ENCODE peak calls at places on chromosomes 12 and 14, in four cellular contexts. P is mesothelial cell of epicardium, M is BE2C, O is GM10248. Y is an unnamed sample.

GRCh38 chr12:3150820-3151590 is 73.8 kb downstream of the TSPAN9 start:
- DNase-seq in O (no peak), M (no peak), P (peak; percentile 60), Y (no peak)

GRCh38 chr14:101035466-101036225 is 132.1 kb upstream of the RTL1 start:
- DNase-seq in O (no peak), P (no peak), M (peak; percentile 2), Y (no peak)

GRCh38 chr12:11568155-11568761 is 81.2 kb upstream of the ETV6 start:
- DNase-seq in O (no peak), M (no peak), P (no peak), Y (no peak)

GRCh38 chr12:11609045-11609444 is 40.4 kb upstream of the ETV6 start:
- DNase-seq in P (no peak), O (no peak), M (no peak), Y (no peak)

GRCh38 chr12:131867891-131868675 is 26.3 kb upstream of the ULK1 start:
- DNase-seq in M (peak; percentile 6), P (no peak), O (no peak), Y (no peak)

GRCh38 chr14:24634158-24634557 is at the start of gene GZMB:
- DNase-seq in P (no peak), O (no peak), M (no peak), Y (no peak)

GRCh38 chr14:26984318-26985177 is 386.7 kb upstream of the NOVA1 start:
- DNase-seq in M (peak; percentile 67), P (peak; percentile 55), O (no peak), Y (peak; percentile 77)

GRCh38 chr12:77190022-77190421 is 124.7 kb upstream of the E2F7 start:
- DNase-seq in O (no peak), M (no peak), P (no peak), Y (no peak)

GRCh38 chr14:60328588-60328987 is 79.6 kb downstream of the PPM1A start:
- DNase-seq in P (no peak), M (no peak), O (no peak), Y (peak; percentile 27)

GRCh38 chr12:117968826-117969659 is at the start of gene KSR2:
- DNase-seq in P (peak; percentile 87), M (peak; percentile 30), O (peak; percentile 82), Y (peak; percentile 92)

GRCh38 chr12:42735869-42736361 is 146.4 kb upstream of the PRICKLE1 start:
- DNase-seq in M (peak; percentile 79), O (no peak), P (no peak), Y (no peak)

GRCh38 chr12:98401427-98401826 is 114.0 kb upstream of the TMPO start:
- DNase-seq in M (peak; percentile 83), O (no peak), P (no peak), Y (peak; percentile 82)

GRCh38 chr12:26798013-26798412 is 35.0 kb downstream of the ITPR2 start:
- DNase-seq in P (no peak), O (peak; percentile 29), M (no peak), Y (no peak)

GRCh38 chr14:59417301-59417700 is 47.9 kb downstream of the GPR135 start:
- DNase-seq in P (no peak), O (no peak), M (no peak), Y (no peak)

GRCh38 chr12:70467476-70467875 is 101.4 kb downstream of the KCNMB4 start:
- DNase-seq in O (no peak), M (no peak), P (no peak), Y (no peak)

GRCh38 chr14:54343276-54344121 is 53.3 kb upstream of the CDKN3 start:
- DNase-seq in P (no peak), M (no peak), O (no peak), Y (no peak)

GRCh38 chr14:101962503-101962874 is 1.9 kb upstream of the DYNC1H1 start:
- DNase-seq in O (no peak), M (peak; percentile 96), P (peak; percentile 61), Y (peak; percentile 65)

GRCh38 chr12:102053062-102053349 is 8.8 kb downstream of the WASHC3 start:
- DNase-seq in O (no peak), P (no peak), M (no peak), Y (no peak)

GRCh38 chr12:88188180-88188579 is 46.1 kb downstream of the TMTC3 start:
- DNase-seq in P (no peak), M (no peak), O (no peak), Y (no peak)

GRCh38 chr12:92271341-92271740 is 125.7 kb upstream of the BTG1 start:
- DNase-seq in M (no peak), O (no peak), P (no peak), Y (no peak)

GRCh38 chr12:23428758-23429157 is 520.7 kb downstream of the SOX5 start:
- DNase-seq in O (no peak), P (no peak), M (no peak), Y (no peak)

GRCh38 chr14:85529803-85530574 is at the start of gene FLRT2:
- DNase-seq in O (no peak), M (no peak), P (no peak), Y (peak; percentile 52)

DNA sequence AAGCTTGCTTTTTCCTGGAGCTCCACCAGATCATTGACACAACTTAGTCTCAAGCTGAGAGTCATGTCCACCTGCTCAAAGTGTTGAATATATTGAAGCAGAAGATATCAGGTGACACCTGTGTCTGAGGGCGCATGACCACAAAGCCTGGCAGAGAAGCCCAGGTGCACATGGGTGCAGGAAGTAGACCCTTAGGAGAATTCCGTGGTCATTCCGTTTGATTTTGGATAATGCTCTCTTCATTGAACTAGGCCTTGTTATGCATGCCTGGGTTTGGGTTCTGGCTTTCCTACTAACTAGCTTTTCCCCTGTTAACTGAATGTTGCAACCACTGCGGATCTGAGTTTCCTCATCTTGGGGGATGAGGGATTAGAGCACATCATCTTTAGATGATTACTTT is 7.1 kb downstream of the ARHGDIB start:
- DNase-seq in M (no peak), O (no peak), P (no peak), Y (no peak)
- TF ChIP-seq CTCF in M (no peak), O (no peak), P (no peak), Y (no peak)

DNA sequence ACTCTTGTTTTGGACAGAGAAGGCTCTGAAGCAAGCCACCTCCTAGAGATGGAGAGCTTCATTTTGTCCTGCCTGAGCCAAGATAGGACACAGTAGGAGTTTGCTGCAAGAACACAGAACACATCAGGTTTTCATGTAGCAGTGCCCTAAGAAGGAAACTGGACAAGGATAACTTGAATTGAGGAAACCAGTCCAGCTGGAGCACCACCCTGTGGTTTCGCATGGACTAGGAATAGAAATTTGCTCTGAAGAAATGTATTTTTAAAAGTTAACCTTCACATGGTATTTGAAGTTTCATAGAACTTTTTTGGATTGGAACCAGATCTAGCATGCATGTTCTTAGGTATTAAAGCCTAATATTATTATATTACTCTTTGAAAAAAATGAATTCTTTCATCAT is 68.8 kb downstream of the RERG start:
- DNase-seq in M (no peak), O (no peak), P (no peak), Y (no peak)
- TF ChIP-seq CTCF in M (peak; percentile 55), O (no peak), P (no peak), Y (no peak)

DNA sequence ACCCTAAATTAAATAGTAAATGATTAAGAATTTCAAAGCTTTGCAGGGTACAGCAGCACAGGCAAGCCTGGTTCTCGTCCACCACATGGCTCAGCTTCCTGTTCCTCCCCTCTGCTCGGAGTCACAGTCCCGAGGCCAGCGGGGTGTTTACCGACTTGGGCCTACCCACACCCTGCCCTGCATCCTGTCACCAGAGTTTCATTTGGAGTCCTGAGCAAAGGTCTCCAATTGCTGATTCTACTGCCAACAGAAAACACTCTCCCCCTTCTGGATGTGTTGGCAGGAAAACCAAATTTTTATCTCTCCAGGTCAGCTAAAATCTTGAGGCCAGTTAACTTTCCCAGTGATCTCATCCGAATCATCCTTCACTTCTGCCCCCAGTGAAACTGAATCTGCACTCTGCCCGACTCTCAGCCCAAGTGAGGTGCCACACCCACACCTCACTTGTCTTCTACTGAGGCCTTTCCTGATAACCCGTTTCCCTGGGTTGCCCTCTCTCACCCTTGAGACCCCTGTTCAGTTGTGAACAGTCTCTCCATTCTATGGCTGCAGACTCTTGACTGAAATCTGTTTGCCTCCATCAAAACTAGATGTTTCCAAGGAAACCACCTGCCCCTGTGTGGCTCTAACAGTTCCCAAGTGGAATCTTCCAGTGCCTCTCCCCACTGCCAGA is 71.2 kb downstream of the VCPKMT start:
- DNase-seq in M (no peak), O (peak; percentile 65), P (no peak), Y (no peak)
- TF ChIP-seq CTCF in M (no peak), O (no peak), P (no peak), Y (no peak)

GRCh38 chr14:93160353-93160801 is 24.3 kb downstream of the MOAP1 start:
- DNase-seq in P (no peak), M (peak; percentile 46), O (no peak), Y (no peak)
- TF ChIP-seq CTCF in P (no peak), M (peak; percentile 68), O (peak; percentile 26), Y (no peak)

DNA sequence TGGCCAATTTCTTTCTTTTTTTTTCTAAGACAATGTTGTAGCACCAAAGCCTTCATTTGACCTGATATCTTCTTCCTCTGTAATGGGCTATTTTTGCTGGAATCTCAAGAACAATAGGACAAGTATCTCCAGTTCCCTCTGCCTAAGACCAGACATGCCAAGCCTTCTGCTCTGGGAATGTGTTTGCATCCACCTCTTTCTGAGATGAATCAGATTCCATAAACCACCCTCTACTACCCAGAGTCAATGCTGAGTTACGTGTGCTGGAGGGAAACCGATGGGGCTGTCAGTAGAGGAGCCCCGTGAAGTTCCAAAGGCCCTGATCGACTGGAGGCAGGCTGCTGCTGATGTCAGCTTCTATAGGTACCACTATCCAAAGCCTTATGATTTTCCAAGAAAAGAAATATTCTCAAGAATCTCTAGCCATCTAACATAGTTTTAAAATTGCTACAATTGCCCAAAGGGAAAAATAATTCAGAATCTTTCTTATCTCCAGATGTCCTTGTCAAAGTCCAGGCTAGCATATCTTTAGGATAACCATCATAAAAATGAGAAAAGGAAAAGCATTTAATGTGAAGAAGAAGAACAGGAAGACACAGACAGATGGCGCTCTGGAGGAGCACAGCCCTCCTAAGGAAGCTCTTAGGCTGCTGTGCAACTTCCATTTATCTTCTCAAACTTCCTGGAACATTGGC is 101.9 kb downstream of the SLC8A3 start:
- DNase-seq in M (peak; percentile 34), O (peak; percentile 26), P (no peak), Y (peak; percentile 32)
- TF ChIP-seq CTCF in M (peak; percentile 65), O (peak; percentile 43), P (no peak), Y (no peak)

DNA sequence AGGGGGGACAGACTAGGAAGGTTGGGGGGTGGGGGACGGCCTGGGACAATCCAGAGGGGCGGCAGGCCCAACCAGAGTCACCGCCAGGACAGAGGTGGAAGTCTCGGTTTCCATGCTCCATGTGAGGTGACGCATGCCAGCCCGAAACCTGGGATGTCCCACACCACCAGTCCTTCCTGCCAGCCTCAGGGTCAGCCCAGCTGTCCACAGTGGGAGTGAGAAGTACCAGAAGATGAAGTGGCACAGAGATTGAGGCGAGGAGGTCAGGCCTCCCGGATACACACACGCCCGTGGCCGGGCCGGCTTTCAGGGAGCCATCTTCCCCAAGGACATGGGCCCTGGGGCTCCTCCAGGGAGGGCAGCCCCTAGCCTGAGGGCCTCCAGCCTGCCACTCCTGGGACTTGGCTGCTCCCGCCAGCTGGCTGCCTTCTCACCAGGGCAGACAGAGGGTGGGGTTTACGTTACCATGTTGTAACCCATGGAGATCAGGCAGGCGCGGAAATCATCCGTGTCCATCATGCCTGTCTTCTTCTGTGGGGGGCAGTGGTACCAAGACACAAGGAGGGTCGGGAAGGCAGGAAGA is 85.2 kb upstream of the ZFP36L1 start:
- DNase-seq in O (no peak), M (no peak), P (no peak), Y (no peak)
- TF ChIP-seq CTCF in O (no peak), M (no peak), P (no peak), Y (no peak)

GRCh38 chr12:106682594-106683234 is 91.8 kb upstream of the RIC8B start:
- DNase-seq in O (peak; percentile 30), P (no peak), M (no peak), Y (no peak)
- TF ChIP-seq CTCF in O (peak; percentile 23), P (no peak), M (peak; percentile 40), Y (no peak)